ENCODE peak calls at places on chromosome 15, in seven cellular contexts. J is heart right ventricle; H is CD4-positive, alpha-beta T cell; C is kidney tubule cell; X is HFF-Myc; L is OCI-LY7; S is stimulated activated CD8-positive, alpha-beta memory T cell treated with anti-CD3 and anti-CD28 coated beads, Interleukin-12 subunit alpha, Interleukin-12 subunit beta, amount 100 ng/mL, for 1 hour. A is an unnamed sample.

GRCh38 chr15:95169701-95170459 is 938.5 kb downstream of the MCTP2 start:
- DNase-seq in L (no peak), H (no peak), X (no peak), J (no peak), S (no peak), C (no peak), A (no peak)

GRCh38 chr15:32952062-32952461 is 234.3 kb downstream of the GREM1 start:
- DNase-seq in C (no peak), L (no peak), S (no peak), X (no peak), J (no peak), H (no peak), A (no peak)

GRCh38 chr15:82021992-82022391 is 23.8 kb downstream of the MEX3B start:
- DNase-seq in J (peak; percentile 57), X (peak; percentile 65), S (no peak), H (no peak), L (no peak), C (no peak), A (no peak)

GRCh38 chr15:89625716-89626115 is 29.6 kb downstream of the KIF7 start:
- DNase-seq in S (no peak), L (no peak), H (no peak), J (no peak), C (no peak), X (no peak), A (no peak)

GRCh38 chr15:68228143-68228970 is 1.2 kb downstream of the CLN6 start:
- DNase-seq in S (no peak), J (no peak), C (peak; percentile 33), H (no peak), L (peak; percentile 57), X (no peak), A (peak; percentile 53)

GRCh38 chr15:41773332-41773728 is 954 bp upstream of the MAPKBP1 start:
- DNase-seq in C (no peak), L (peak; percentile 22), S (no peak), J (no peak), X (no peak), H (no peak), A (no peak)

GRCh38 chr15:85788796-85789495 is 5.8 kb downstream of the KLHL25 start:
- DNase-seq in C (no peak), L (no peak), X (no peak), J (no peak), S (no peak), H (no peak), A (no peak)

GRCh38 chr15:30649952-30650929 is 24.3 kb downstream of the ARHGAP11B start:
- DNase-seq in X (no peak), C (no peak), S (no peak), H (no peak), L (peak; percentile 6), J (no peak), A (no peak)

GRCh38 chr15:55703873-55704285 is 39.1 kb downstream of the PRTG start:
- DNase-seq in J (no peak), L (peak; percentile 14), C (peak; percentile 81), H (no peak), S (no peak), X (no peak), A (no peak)

GRCh38 chr15:68285243-68285980 is 7.9 kb downstream of the FEM1B start:
- DNase-seq in H (no peak), J (no peak), S (no peak), C (no peak), X (no peak), L (no peak), A (peak; percentile 36)

GRCh38 chr15:80596521-80596976 is 98.6 kb upstream of the ABHD17C start:
- DNase-seq in C (peak; percentile 59), X (no peak), H (no peak), J (no peak), S (no peak), L (no peak), A (no peak)

GRCh38 chr15:65097651-65098263 is 17.2 kb downstream of the UBAP1L start:
- DNase-seq in J (no peak), H (no peak), X (no peak), C (no peak), L (no peak), S (no peak), A (no peak)

GRCh38 chr15:77834276-77834990 is 201.7 kb upstream of the LINGO1 start:
- DNase-seq in S (no peak), C (no peak), H (no peak), X (no peak), L (no peak), J (no peak), A (no peak)

GRCh38 chr15:88036154-88036839 is 220.2 kb downstream of the NTRK3 start:
- DNase-seq in S (no peak), L (no peak), C (no peak), X (no peak), J (no peak), H (no peak), A (no peak)

GRCh38 chr15:30038667-30039523 is 43.9 kb upstream of the GOLGA8J start:
- DNase-seq in L (no peak), S (no peak), X (no peak), C (peak; percentile 51), J (no peak), H (no peak), A (no peak)

GRCh38 chr15:51708013-51708412 is 26.7 kb downstream of the SCG3 start:
- DNase-seq in J (no peak), L (no peak), H (no peak), S (no peak), X (no peak), C (no peak), A (no peak)